ENCODE peak calls at places on chromosomes 16 and 17, in six cellular contexts. O, F, I, D, Y and T are unnamed samples. For H3K27me3, the result is how much of the 10 kb centered on the place peaks cover.

GRCh38 chr16:30977502-30977901 is 7.5 kb upstream of the HSD3B7 start:
- DNase-seq in F (peak), O (no peak), Y (no peak), D (no peak), I (no peak), T (no peak)

GRCh38 chr16:68229431-68230175 is 6.3 kb downstream of the ESRP2 start:
- DNase-seq in O (peak), D (peak), F (peak), I (no peak), Y (peak), T (no peak)

GRCh38 chr17:78529871-78530670 is 47.1 kb downstream of the DNAH17 start:
- DNase-seq in Y (peak), F (no peak), D (no peak), O (no peak), I (no peak), T (no peak)

GRCh38 chr17:70608193-70608592 is 438.9 kb downstream of the KCNJ2 start:
- DNase-seq in O (no peak), F (no peak), D (no peak), Y (no peak), I (no peak), T (no peak)

GRCh38 chr17:74274060-74274702 is at the start of gene DNAI2:
- DNase-seq in I (no peak), O (no peak), Y (no peak), F (peak), D (no peak), T (peak)

GRCh38 chr17:67049025-67049739 is 4.8 kb downstream of the CACNG1 start:
- DNase-seq in F (no peak), Y (no peak), I (no peak), D (no peak), O (no peak), T (no peak)

GRCh38 chr16:68083861-68084503 is 1.2 kb upstream of the NFATC3 start:
- DNase-seq in F (peak), O (peak), Y (no peak), I (no peak), D (no peak), T (no peak)

GRCh38 chr16:57941016-57941656 is 29.8 kb downstream of the CNGB1 start:
- DNase-seq in D (no peak), Y (peak), F (no peak), I (no peak), O (no peak), T (peak)

GRCh38 chr16:69141936-69142335 is 9.5 kb downstream of the UTP4 start:
- DNase-seq in D (no peak), F (no peak), I (no peak), O (no peak), Y (no peak), T (no peak)

GRCh38 chr17:78780335-78780734 is 1.7 kb downstream of the CYTH1 start:
- DNase-seq in F (no peak), I (no peak), Y (no peak), O (no peak), D (no peak), T (no peak)

GRCh38 chr17:67063146-67063545 is 18.8 kb downstream of the CACNG1 start:
- DNase-seq in I (no peak), F (no peak), D (no peak), Y (no peak), O (no peak), T (no peak)

GRCh38 chr17:1989135-1989534 is 36.0 kb downstream of the RTN4RL1 start:
- DNase-seq in I (peak), D (no peak), Y (peak), F (no peak), O (no peak), T (no peak)

GRCh38 chr17:73841431-73842060 is 197.3 kb upstream of the SDK2 start:
- DNase-seq in O (no peak), F (peak), I (no peak), Y (no peak), D (peak), T (no peak)

GRCh38 chr17:7308625-7309433 is 1.4 kb downstream of the EIF5A start:
- DNase-seq in O (peak), I (peak), F (peak), Y (peak), D (peak), T (peak)

GRCh38 chr17:27323538-27324212 is 29.8 kb downstream of the WSB1 start:
- DNase-seq in O (peak), I (peak), D (no peak), F (no peak), Y (peak), T (peak)

GRCh38 chr16:89179656-89180315 is 8.2 kb downstream of the CDH15 start:
- DNase-seq in O (no peak), Y (no peak), I (no peak), D (no peak), F (no peak), T (no peak)

GRCh38 chr17:82495844-82496528 is 23.5 kb upstream of the FOXK2 start:
- DNase-seq in F (no peak), Y (no peak), I (no peak), D (no peak), O (peak), T (no peak)

GRCh38 chr16:84143784-84144199 is 1.2 kb downstream of the HSDL1 start:
- DNase-seq in Y (peak), F (peak), I (no peak), O (no peak), D (no peak), T (no peak)

GRCh38 chr17:75087558-75088453 is at the start of gene SLC16A5:
- DNase-seq in F (peak), D (peak), I (peak), Y (peak), O (peak), T (peak)

GRCh38 chr17:43578699-43579569 is 32.8 kb upstream of the ETV4 start:
- DNase-seq in Y (peak), I (no peak), D (peak), F (peak), O (peak), T (no peak)

GRCh38 chr16:10181196-10182162 is 749 bp downstream of the GRIN2A start:
- DNase-seq in Y (peak), D (no peak), I (peak), O (peak), F (peak), T (peak)

GRCh38 chr17:15981208-15981607 is 18.3 kb downstream of the ZSWIM7 start:
- DNase-seq in F (no peak), Y (no peak), O (no peak), D (no peak), I (no peak), T (no peak)

GRCh38 chr16:57020651-57021050 is 31.3 kb downstream of the NLRC5 start:
- DNase-seq in F (no peak), I (no peak), D (no peak), Y (no peak), O (no peak), T (no peak)

GRCh38 chr17:81888988-81889595 is 2.3 kb downstream of the ALYREF start:
- DNase-seq in Y (no peak), F (no peak), I (no peak), O (no peak), D (no peak), T (no peak)

GRCh38 chr17:4822835-4823234 is 10.3 kb upstream of the MINK1 start:
- DNase-seq in F (no peak), D (no peak), O (no peak), Y (no peak), I (no peak), T (no peak)

GRCh38 chr16:77057161-77057736 is 133.7 kb upstream of the MON1B start:
- DNase-seq in Y (no peak), I (no peak), D (no peak), O (no peak), F (peak), T (no peak)

GRCh38 chr16:83348991-83349390 is 458.8 kb upstream of the HSBP1 start:
- DNase-seq in I (no peak), D (no peak), O (no peak), F (no peak), Y (no peak), T (no peak)

GRCh38 chr17:74332017-74332650 is 6.1 kb downstream of the KIF19 start:
- DNase-seq in D (no peak), F (no peak), I (no peak), O (no peak), Y (no peak), T (no peak)

GRCh38 chr17:29866746-29867404 is 63.2 kb downstream of the SSH2 start:
- DNase-seq in O (no peak), Y (no peak), D (no peak), I (no peak), F (no peak), T (no peak)

GRCh38 chr17:55288356-55289105 is 23.8 kb downstream of the HLF start:
- DNase-seq in D (no peak), F (no peak), Y (no peak), O (no peak), I (no peak), T (no peak)

GRCh38 chr16:66363196-66363777 is 3.2 kb upstream of the CDH5 start:
- DNase-seq in Y (no peak), I (no peak), F (no peak), O (no peak), D (no peak), T (no peak)

GRCh38 chr16:2475413-2476344 is 752 bp downstream of the TBC1D24 start:
- DNase-seq in D (no peak), O (no peak), Y (no peak), I (no peak), F (peak), T (no peak)

GRCh38 chr17:67035131-67036083 is 8.9 kb upstream of the CACNG1 start:
- DNase-seq in F (no peak), D (no peak), Y (no peak), I (no peak), O (no peak), T (no peak)

GRCh38 chr16:8173111-8173644 is 417.1 kb downstream of the TMEM114 start:
- DNase-seq in F (peak), D (no peak), I (peak), O (peak), Y (peak), T (peak)

GRCh38 chr17:21058098-21058893 is 15.5 kb upstream of the USP22 start:
- DNase-seq in D (no peak), Y (no peak), F (no peak), O (no peak), I (no peak), T (no peak)

GRCh38 chr17:78374189-78374588 is 4.3 kb upstream of the PGS1 start:
- DNase-seq in I (no peak), D (no peak), F (no peak), Y (no peak), O (no peak), T (no peak)

GRCh38 chr17:19647697-19648474 is 665 bp upstream of the ALDH3A2 start:
- DNase-seq in I (peak), F (peak), D (no peak), Y (peak), O (peak), T (peak)

GRCh38 chr16:79047337-79047736 is 553.2 kb downstream of the MAF start:
- DNase-seq in F (no peak), D (no peak), O (no peak), Y (no peak), I (no peak), T (no peak)
- TF ChIP-seq CTCF in F (peak), D (peak), O (peak), Y (peak), I (peak), T (peak)

GRCh38 chr17:49918591-49918990 is 50.4 kb upstream of the DLX4 start:
- DNase-seq in Y (no peak), D (no peak), F (no peak), O (no peak), I (no peak), T (no peak)

GRCh38 chr17:49915670-49916069 is 53.3 kb upstream of the DLX4 start:
- DNase-seq in D (no peak), F (peak), O (peak), Y (no peak), I (no peak), T (no peak)

GRCh38 chr17:49916854-49917515 is 52.0 kb upstream of the DLX4 start:
- DNase-seq in Y (no peak), D (no peak), O (no peak), I (no peak), F (no peak), T (no peak)

GRCh38 chr17:49915260-49915659 is 53.7 kb upstream of the DLX4 start:
- DNase-seq in O (no peak), D (no peak), I (no peak), F (no peak), Y (no peak), T (no peak)

GRCh38 chr17:49917771-49918170 is 51.2 kb upstream of the DLX4 start:
- DNase-seq in F (no peak), O (no peak), Y (no peak), D (no peak), I (no peak), T (no peak)
- H3K27me3 ChIP-seq in F (under half), O (under half), Y (under half), D (under half), I (under half), T (under half)

DNA sequence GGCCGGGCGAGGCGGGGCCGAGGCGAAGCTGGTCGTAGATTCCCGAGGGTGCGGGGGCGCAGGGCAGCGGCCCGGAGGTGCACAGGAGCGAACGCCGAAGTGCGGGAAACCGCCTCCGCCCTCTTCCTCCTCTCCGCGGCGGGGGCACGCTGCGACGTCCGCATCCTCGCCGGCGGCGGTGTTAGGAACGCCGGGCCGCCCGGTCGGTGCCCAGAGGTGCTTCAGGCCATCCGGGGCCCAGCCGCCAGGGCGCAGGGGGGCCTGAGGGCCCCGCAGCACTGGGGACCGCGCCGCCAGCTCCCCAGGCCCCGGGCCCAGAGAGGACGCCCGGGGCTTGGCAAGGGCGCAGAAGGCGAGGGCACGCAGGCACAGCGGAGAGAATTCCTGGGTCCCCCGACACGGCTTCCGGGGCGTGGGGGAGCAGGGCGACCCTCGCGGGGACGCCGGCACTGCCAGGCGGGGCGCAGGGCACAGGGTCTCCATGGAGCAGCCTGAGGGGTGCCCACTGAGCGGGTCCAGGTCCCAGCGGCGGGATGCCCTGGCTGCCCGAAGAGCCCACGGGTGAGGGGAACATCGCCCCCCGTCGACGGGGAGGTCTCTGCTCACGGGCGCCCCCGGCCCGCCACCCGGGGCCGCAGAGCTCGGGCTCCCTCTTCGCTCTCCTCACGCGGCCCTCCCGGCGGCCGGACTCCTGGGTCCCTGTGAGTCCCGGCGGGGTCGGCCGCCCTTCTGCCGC is 576 bp downstream of the EPOP start:
- DNase-seq in O (no peak), F (peak), I (no peak), Y (peak), D (peak), T (no peak)
- TF ChIP-seq CTCF in O (peak), F (peak), I (no peak), Y (no peak), D (no peak), T (no peak)

GRCh38 chr17:14306602-14307001 is 5.7 kb downstream of the HS3ST3B1 start:
- DNase-seq in D (no peak), I (no peak), F (no peak), O (no peak), Y (no peak), T (no peak)
- H3K27me3 ChIP-seq in D (under half), I (under half), F (half or more), O (under half), Y (under half), T (under half)

DNA sequence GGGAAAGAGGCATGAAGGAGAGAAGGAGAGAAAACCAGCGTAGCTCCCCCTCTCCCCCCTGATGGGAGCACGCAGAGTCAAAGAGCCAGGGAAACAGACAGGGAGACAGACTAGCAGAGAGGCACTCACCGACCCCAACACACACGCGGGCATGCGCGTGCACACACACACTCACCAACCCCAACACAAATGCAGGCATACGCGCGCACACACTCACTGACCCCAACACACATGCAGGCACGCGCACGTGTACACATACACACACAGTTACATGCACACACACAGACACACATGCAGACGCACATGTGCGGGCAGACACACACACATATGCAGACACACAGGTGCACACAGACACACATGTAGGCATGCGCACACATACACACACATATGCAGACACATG is 4.6 kb downstream of the CACNB1 start:
- DNase-seq in D (no peak), I (no peak), Y (no peak), O (no peak), F (no peak), T (no peak)
- TF ChIP-seq CTCF in D (no peak), I (no peak), Y (no peak), O (no peak), F (no peak), T (no peak)

GRCh38 chr17:76241205-76241539 is 879 bp upstream of the RNF157 start:
- DNase-seq in O (no peak), D (no peak), I (no peak), Y (peak), F (no peak), T (no peak)

GRCh38 chr17:76237859-76238313 is 2.4 kb downstream of the RNF157 start:
- DNase-seq in D (no peak), O (no peak), Y (no peak), F (no peak), I (no peak), T (no peak)

GRCh38 chr17:76240461-76241204 is at the start of gene RNF157:
- DNase-seq in Y (peak), O (peak), D (peak), I (no peak), F (peak), T (peak)

GRCh38 chr17:76238847-76239537 is 1.3 kb downstream of the RNF157 start:
- DNase-seq in O (no peak), F (no peak), I (no peak), D (no peak), Y (no peak), T (no peak)

GRCh38 chr17:76239538-76240274 is 587 bp downstream of the RNF157 start:
- DNase-seq in I (no peak), O (no peak), D (no peak), Y (no peak), F (peak), T (no peak)
- H3K27me3 ChIP-seq in I (under half), O (under half), D (under half), Y (under half), F (half or more), T (under half)

GRCh38 chr17:28744104-28744801 is 442 bp downstream of the TRAF4 start:
- DNase-seq in Y (peak), I (no peak), O (peak), D (peak), F (peak), T (no peak)

GRCh38 chr17:28744802-28745051 is 916 bp downstream of the TRAF4 start:
- DNase-seq in I (no peak), O (no peak), F (no peak), Y (no peak), D (no peak), T (no peak)

GRCh38 chr17:28741358-28742349 is 2.2 kb upstream of the TRAF4 start:
- DNase-seq in Y (no peak), I (no peak), D (no peak), O (no peak), F (no peak), T (no peak)

GRCh38 chr17:28745052-28745776 is 1.4 kb downstream of the TRAF4 start:
- DNase-seq in Y (peak), D (no peak), I (no peak), F (peak), O (peak), T (no peak)

DNA sequence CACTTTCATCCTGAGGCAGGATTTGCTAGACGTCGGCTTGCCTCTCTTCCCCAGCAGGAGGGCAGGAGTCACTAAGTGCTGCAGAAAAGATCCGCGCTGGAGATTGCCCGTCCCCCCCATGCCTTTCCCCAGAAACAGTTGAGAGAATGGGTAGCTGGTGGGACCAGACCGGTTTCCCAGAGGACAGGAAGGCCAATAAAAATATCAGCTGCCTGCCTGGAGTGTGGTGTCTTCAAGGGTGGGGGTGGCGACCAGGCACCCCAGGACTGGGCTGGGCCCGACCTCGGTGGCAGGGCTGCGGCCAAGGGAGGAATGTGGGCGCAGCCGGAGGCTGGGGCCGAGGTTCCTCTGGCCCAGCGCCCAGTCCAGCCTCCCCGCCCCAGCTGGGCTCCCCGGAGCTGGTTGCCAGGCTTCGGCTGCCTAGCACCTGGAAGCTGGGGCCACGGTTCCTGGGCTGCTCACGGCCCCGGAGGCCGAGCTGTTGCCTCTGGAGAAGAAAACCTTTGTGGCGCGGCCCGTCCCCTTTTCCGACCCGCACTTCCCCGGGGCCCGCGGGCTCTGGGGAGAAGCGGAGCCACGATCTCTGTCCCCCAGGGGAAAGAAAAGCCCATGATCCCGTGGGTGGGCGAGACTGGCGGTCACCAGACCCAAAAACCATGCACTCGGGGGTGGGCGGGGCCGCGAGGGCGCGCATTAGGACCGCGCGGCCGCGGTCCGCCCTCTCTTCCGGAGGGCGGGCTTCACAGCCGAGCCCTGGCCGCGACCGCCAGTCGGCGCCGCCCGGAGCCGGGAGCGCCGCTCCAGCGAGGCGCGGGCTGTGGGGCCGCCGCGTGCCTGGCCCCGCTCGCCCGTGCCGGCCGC is at the start of gene TRAF4:
- DNase-seq in I (peak), O (peak), F (peak), Y (peak), D (peak), T (peak)
- TF ChIP-seq CTCF in I (peak), O (no peak), F (no peak), Y (no peak), D (no peak), T (peak)